ENCODE peak calls at places on chromosomes 5 and 9, in nine cellular contexts. F is HEK293T; Y is adipocyte; G is CD4-positive, alpha-beta memory T cell; D is RKO; I is Right ventricle myocardium inferior; M is cardiac fibroblast; T is thyroid gland; O is iris pigment epithelial cell. X is an unnamed sample.

GRCh38 chr5:143442398-143442797 is 38.9 kb upstream of the NR3C1 start:
- DNase-seq in T (no peak), D (no peak), I (no peak), M (no peak), F (no peak), Y (peak), G (no peak), O (peak), X (no peak)

GRCh38 chr5:110376281-110376916 is 350.1 kb downstream of the TMEM232 start:
- DNase-seq in F (no peak), G (no peak), Y (peak), I (no peak), D (no peak), T (no peak), M (no peak), O (peak), X (peak)

GRCh38 chr9:113992276-113992951 is 85.7 kb downstream of the AMBP start:
- DNase-seq in D (no peak), I (peak), M (no peak), Y (no peak), G (no peak), T (peak), F (no peak), O (no peak), X (no peak)

GRCh38 chr9:102778756-102779155 is 216.4 kb upstream of the CYLC2 start:
- DNase-seq in M (no peak), D (no peak), O (no peak), F (no peak), T (no peak), G (no peak), Y (no peak), I (no peak), X (no peak)

GRCh38 chr5:88889165-88890069 is 6.4 kb upstream of the MEF2C start:
- DNase-seq in D (no peak), F (no peak), G (no peak), O (peak), Y (peak), T (peak), I (peak), M (peak), X (peak)

GRCh38 chr5:542693-543311 is 18.6 kb upstream of the SLC9A3 start:
- DNase-seq in T (no peak), G (no peak), F (no peak), I (peak), D (no peak), O (no peak), Y (no peak), M (no peak), X (no peak)

GRCh38 chr9:135324329-135324728 is 155.3 kb upstream of the PPP1R26 start:
- DNase-seq in T (no peak), I (no peak), M (no peak), O (no peak), F (no peak), D (no peak), Y (no peak), G (no peak), X (no peak)

GRCh38 chr9:136974834-136975535 is 2.3 kb upstream of the PTGDS start:
- DNase-seq in G (no peak), M (no peak), Y (no peak), D (no peak), T (no peak), F (no peak), O (no peak), I (no peak), X (no peak)

GRCh38 chr9:4016789-4017188 is 283.1 kb downstream of the GLIS3 start:
- DNase-seq in F (no peak), I (no peak), M (no peak), Y (no peak), T (no peak), G (no peak), D (no peak), O (no peak), X (no peak)

GRCh38 chr9:98020471-98021145 is 35.9 kb upstream of the NANS start:
- DNase-seq in Y (no peak), O (no peak), D (no peak), T (peak), G (no peak), M (no peak), I (no peak), F (no peak), X (no peak)

GRCh38 chr9:36590246-36590645 is 17.6 kb downstream of the MELK start:
- DNase-seq in O (no peak), T (no peak), D (no peak), G (no peak), M (no peak), F (no peak), I (no peak), Y (no peak), X (no peak)

GRCh38 chr9:127721391-127721821 is 5.5 kb downstream of the TTC16 start:
- DNase-seq in M (no peak), T (no peak), I (no peak), G (no peak), D (no peak), F (no peak), Y (no peak), O (no peak), X (no peak)

GRCh38 chr5:92401492-92401891 is 1018.4 kb upstream of the ARRDC3 start:
- DNase-seq in D (no peak), O (peak), Y (peak), F (peak), M (peak), I (no peak), G (no peak), T (peak), X (no peak)

GRCh38 chr9:88645869-88646204 is 110.9 kb downstream of the NXNL2 start:
- DNase-seq in F (no peak), D (no peak), O (peak), Y (no peak), M (no peak), T (no peak), I (no peak), G (no peak), X (no peak)

GRCh38 chr5:87751801-87752200 is 339.1 kb upstream of the CCNH start:
- DNase-seq in G (no peak), D (no peak), T (no peak), F (no peak), I (no peak), O (no peak), Y (no peak), M (no peak), X (no peak)

GRCh38 chr5:110536120-110537115 is 190.1 kb downstream of the TMEM232 start:
- DNase-seq in F (no peak), O (no peak), T (peak), I (no peak), M (peak), D (no peak), Y (peak), G (no peak), X (peak)

X was measured in mesenchymal stem cell.